ENCODE peak calls at places on chromosomes 4 and X, in seven cellular contexts. F is endothelial cell, H is H9, A is left ventricle myocardium inferior, P is psoas muscle, B is epithelial cell of esophagus, G is cardiac muscle cell. D is an unnamed sample.

GRCh38 chr4:157220026-157220881 is at the start of gene GRIA2:
- DNase-seq in F (peak), H (peak), A (no peak), P (peak), B (peak), G (peak), D (peak)

GRCh38 chr4:38860788-38861424 is 4.3 kb upstream of the TLR6 start:
- DNase-seq in F (peak), H (peak), A (peak), P (no peak), B (peak), G (peak), D (peak)

GRCh38 chrX:18146954-18147353 is 73.7 kb downstream of the BEND2 start:
- DNase-seq in F (peak), H (peak), A (no peak), P (no peak), B (peak), G (peak), D (no peak)

GRCh38 chr4:166875821-166876220 is 358.5 kb downstream of the SPOCK3 start:
- DNase-seq in F (no peak), H (no peak), A (no peak), P (no peak), B (no peak), G (no peak), D (no peak)

GRCh38 chr4:8774071-8774470 is 97.6 kb downstream of the HMX1 start:
- DNase-seq in F (no peak), H (no peak), A (no peak), P (no peak), B (no peak), G (no peak), D (no peak)

GRCh38 chr4:45621926-45622325 is 501.9 kb downstream of the GABRG1 start:
- DNase-seq in F (no peak), H (no peak), A (no peak), P (no peak), B (peak), G (peak), D (no peak)

GRCh38 chr4:109171098-109171497 is 131.4 kb downstream of the COL25A1 start:
- DNase-seq in F (no peak), H (no peak), A (no peak), P (no peak), B (peak), G (peak), D (no peak)

GRCh38 chr4:173411106-173411703 is 12.3 kb upstream of the SCRG1 start:
- DNase-seq in F (no peak), H (no peak), A (no peak), P (no peak), B (peak), G (peak), D (no peak)

GRCh38 chr4:168102403-168102802 is 10.1 kb downstream of the ANXA10 start:
- DNase-seq in F (no peak), H (no peak), A (no peak), P (no peak), B (no peak), G (no peak), D (no peak)

GRCh38 chr4:63620271-63620670 is 789.0 kb downstream of the TECRL start:
- DNase-seq in F (no peak), H (no peak), A (no peak), P (no peak), B (no peak), G (no peak), D (no peak)

GRCh38 chrX:71525316-71525715 is 7.6 kb upstream of the OGT start:
- DNase-seq in F (no peak), H (no peak), A (no peak), P (no peak), B (no peak), G (no peak), D (no peak)

GRCh38 chrX:80576815-80577533 is 156.7 kb downstream of the TENT5D start:
- DNase-seq in F (no peak), H (no peak), A (no peak), P (no peak), B (no peak), G (no peak), D (no peak)

GRCh38 chr4:158996669-158997074 is 106.2 kb upstream of the RAPGEF2 start:
- DNase-seq in F (no peak), H (no peak), A (no peak), P (no peak), B (peak), G (peak), D (no peak)

GRCh38 chr4:70291341-70291740 is 43.4 kb upstream of the CABS1 start:
- DNase-seq in F (no peak), H (no peak), A (no peak), P (no peak), B (no peak), G (no peak), D (no peak)

GRCh38 chrX:22196151-22196550 is 76.6 kb upstream of the CBLL2 start:
- DNase-seq in F (no peak), H (no peak), A (no peak), P (no peak), B (no peak), G (no peak), D (no peak)

GRCh38 chr4:53804719-53805118 is 213.4 kb upstream of the LNX1 start:
- DNase-seq in F (no peak), H (peak), A (no peak), P (peak), B (peak), G (no peak), D (peak)

GRCh38 chr4:150867148-150867547 is 147.9 kb downstream of the LRBA start:
- DNase-seq in F (peak), H (no peak), A (no peak), P (no peak), B (peak), G (peak), D (peak)

GRCh38 chr4:150033937-150034336 is 44.3 kb upstream of the DCLK2 start:
- DNase-seq in F (no peak), H (no peak), A (no peak), P (no peak), B (peak), G (peak), D (no peak)

GRCh38 chr4:115678425-115678941 is 565.1 kb upstream of the NDST4 start:
- DNase-seq in F (no peak), H (peak), A (no peak), P (no peak), B (no peak), G (no peak), D (no peak)

GRCh38 chr4:108058685-108059440 is 69.2 kb downstream of the HADH start:
- DNase-seq in F (no peak), H (no peak), A (no peak), P (no peak), B (peak), G (peak), D (no peak)

GRCh38 chr4:19381068-19381467 is 870.6 kb upstream of the SLIT2 start:
- DNase-seq in F (no peak), H (no peak), A (no peak), P (no peak), B (peak), G (peak), D (no peak)

GRCh38 chr4:67576538-67576937 is 18.0 kb downstream of the STAP1 start:
- DNase-seq in F (no peak), H (no peak), A (no peak), P (no peak), B (no peak), G (no peak), D (no peak)

GRCh38 chr4:71732706-71733105 is 51.2 kb downstream of the GC start:
- DNase-seq in F (no peak), H (no peak), A (no peak), P (no peak), B (peak), G (peak), D (no peak)

GRCh38 chr4:186948361-186949291 is 225.0 kb upstream of the FAT1 start:
- DNase-seq in F (peak), H (peak), A (no peak), P (no peak), B (no peak), G (peak), D (no peak)

GRCh38 chr4:87843936-87844335 is 11.2 kb downstream of the MEPE start:
- DNase-seq in F (no peak), H (no peak), A (no peak), P (no peak), B (peak), G (peak), D (no peak)

GRCh38 chr4:99473131-99473530 is 37.7 kb upstream of the C4orf17 start:
- DNase-seq in F (no peak), H (no peak), A (no peak), P (no peak), B (peak), G (no peak), D (no peak)

GRCh38 chrX:151711154-151711553 is 4.7 kb upstream of the FATE1 start:
- DNase-seq in F (no peak), H (no peak), A (no peak), P (no peak), B (no peak), G (no peak), D (no peak)

GRCh38 chr4:30953799-30954198 is 233.6 kb downstream of the PCDH7 start:
- DNase-seq in F (no peak), H (no peak), A (no peak), P (no peak), B (no peak), G (no peak), D (no peak)

GRCh38 chr4:992297-993110 is 700 bp downstream of the SLC26A1 start:
- DNase-seq in F (no peak), H (no peak), A (no peak), P (no peak), B (no peak), G (no peak), D (no peak)

GRCh38 chr4:88443486-88443885 is 13.4 kb upstream of the HERC5 start:
- DNase-seq in F (no peak), H (no peak), A (no peak), P (no peak), B (no peak), G (no peak), D (no peak)

GRCh38 chrX:39320165-39320564 is 518.9 kb downstream of the MID1IP1 start:
- DNase-seq in F (no peak), H (no peak), A (no peak), P (no peak), B (no peak), G (no peak), D (no peak)

GRCh38 chrX:139112432-139112831 is 400.9 kb upstream of the FGF13 start:
- DNase-seq in F (no peak), H (no peak), A (no peak), P (no peak), B (peak), G (no peak), D (no peak)

GRCh38 chr4:151809716-151810115 is 48.9 kb upstream of the GATB start:
- DNase-seq in F (no peak), H (no peak), A (no peak), P (no peak), B (no peak), G (no peak), D (no peak)

GRCh38 chrX:6002056-6002455 is 226.6 kb downstream of the NLGN4X start:
- DNase-seq in F (no peak), H (no peak), A (no peak), P (no peak), B (no peak), G (no peak), D (no peak)

GRCh38 chr4:44165938-44166337 is 282.7 kb downstream of the KCTD8 start:
- DNase-seq in F (no peak), H (no peak), A (no peak), P (no peak), B (no peak), G (no peak), D (no peak)

GRCh38 chrX:19643203-19643602 is 127.9 kb upstream of the MAP3K15 start:
- DNase-seq in F (no peak), H (no peak), A (no peak), P (no peak), B (no peak), G (no peak), D (no peak)
- TF ChIP-seq CTCF in F (no peak), H (no peak), A (no peak), P (no peak), B (no peak), G (no peak), D (no peak)

GRCh38 chr4:76982638-76983579 is 33.4 kb downstream of the SEPTIN11 start:
- DNase-seq in F (no peak), H (no peak), A (no peak), P (no peak), B (no peak), G (peak), D (no peak)

GRCh38 chr4:76984788-76985211 is 35.2 kb downstream of the SEPTIN11 start:
- DNase-seq in F (no peak), H (no peak), A (peak), P (peak), B (peak), G (peak), D (no peak)

GRCh38 chr4:76981649-76982048 is 32.1 kb downstream of the SEPTIN11 start:
- DNase-seq in F (no peak), H (no peak), A (no peak), P (no peak), B (no peak), G (peak), D (no peak)

GRCh38 chr4:76987153-76987562 is 37.6 kb downstream of the SEPTIN11 start:
- DNase-seq in F (no peak), H (no peak), A (peak), P (peak), B (no peak), G (peak), D (no peak)

GRCh38 chr4:76984127-76984526 is 34.6 kb downstream of the SEPTIN11 start:
- DNase-seq in F (no peak), H (no peak), A (no peak), P (no peak), B (peak), G (peak), D (peak)
- TF ChIP-seq CTCF in F (peak), H (peak), A (peak), P (peak), B (peak), G (peak), D (peak)

GRCh38 chr4:4395849-4396627 is 9.1 kb downstream of the NSG1 start:
- DNase-seq in F (no peak), H (peak), A (no peak), P (no peak), B (no peak), G (peak), D (peak)
- TF ChIP-seq CTCF in F (no peak), H (peak), A (no peak), P (no peak), B (no peak), G (peak), D (no peak)

DNA sequence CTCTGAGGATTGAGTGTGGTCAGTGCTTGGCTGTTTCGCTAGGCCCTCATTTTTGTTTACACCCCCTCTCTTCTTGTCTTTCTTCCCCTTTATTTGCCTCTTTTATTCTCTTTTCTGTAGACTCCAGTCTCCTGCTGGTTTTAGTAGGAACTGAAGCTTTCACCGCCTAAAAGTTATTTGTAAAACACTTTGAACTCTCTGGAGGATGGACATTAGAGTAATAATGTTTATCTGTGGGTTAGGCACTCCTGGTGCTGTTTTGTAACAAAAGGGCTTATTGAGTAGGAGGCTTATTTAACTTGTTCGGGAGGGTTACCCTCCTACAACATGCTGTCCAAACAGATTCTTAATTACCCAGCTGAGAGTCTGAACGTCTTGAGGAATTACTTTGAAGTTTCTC is 1.6 kb upstream of the ARHGAP10 start:
- DNase-seq in F (no peak), H (no peak), A (no peak), P (no peak), B (no peak), G (no peak), D (no peak)
- TF ChIP-seq CTCF in F (no peak), H (no peak), A (no peak), P (no peak), B (no peak), G (no peak), D (no peak)

GRCh38 chrX:33741807-33742206 is 390.3 kb downstream of the FAM47A start:
- DNase-seq in F (no peak), H (peak), A (no peak), P (no peak), B (no peak), G (no peak), D (no peak)
- TF ChIP-seq CTCF in F (no peak), H (peak), A (no peak), P (no peak), B (no peak), G (no peak), D (no peak)

DNA sequence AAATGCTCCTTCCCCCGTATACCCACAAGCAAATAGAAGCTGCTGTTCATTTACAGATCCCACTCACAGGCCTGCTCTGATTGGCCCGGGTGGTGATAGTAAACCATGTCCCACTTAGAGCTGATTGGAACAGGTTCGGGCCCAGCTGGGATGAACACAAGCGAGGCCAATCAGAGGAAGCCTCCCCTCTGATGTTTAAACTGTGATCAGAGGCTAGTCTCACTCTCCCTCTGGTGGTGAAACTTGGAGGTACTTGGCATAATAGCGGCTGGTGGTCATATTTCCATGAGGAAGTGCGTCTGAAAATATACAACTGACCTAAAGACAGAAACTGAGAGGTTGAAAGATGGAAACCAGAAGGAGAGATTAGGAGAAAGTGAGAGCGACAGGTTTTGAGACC is 51.5 kb upstream of the TRPC3 start:
- DNase-seq in F (peak), H (peak), A (no peak), P (no peak), B (peak), G (peak), D (peak)
- TF ChIP-seq CTCF in F (peak), H (peak), A (peak), P (no peak), B (peak), G (peak), D (no peak)

GRCh38 chr4:145956288-145956890 is 17.8 kb upstream of the ZNF827 start:
- DNase-seq in F (peak), H (peak), A (no peak), P (no peak), B (peak), G (peak), D (no peak)
- TF ChIP-seq CTCF in F (peak), H (peak), A (peak), P (peak), B (peak), G (peak), D (peak)

GRCh38 chrX:42673411-42673810 is 104.6 kb downstream of the PPP1R2C start:
- DNase-seq in F (no peak), H (no peak), A (no peak), P (no peak), B (no peak), G (peak), D (no peak)

GRCh38 chrX:42680651-42681050 is 97.3 kb downstream of the PPP1R2C start:
- DNase-seq in F (peak), H (peak), A (no peak), P (no peak), B (peak), G (peak), D (no peak)

GRCh38 chrX:42684062-42684461 is 93.9 kb downstream of the PPP1R2C start:
- DNase-seq in F (no peak), H (no peak), A (no peak), P (no peak), B (no peak), G (no peak), D (no peak)

GRCh38 chrX:42678133-42678532 is 99.8 kb downstream of the PPP1R2C start:
- DNase-seq in F (no peak), H (no peak), A (no peak), P (no peak), B (peak), G (peak), D (no peak)
- TF ChIP-seq CTCF in F (no peak), H (peak), A (peak), P (no peak), B (peak), G (peak), D (no peak)

GRCh38 chr4:171186700-171187099 is 626.5 kb upstream of the GALNTL6 start:
- DNase-seq in F (no peak), H (no peak), A (no peak), P (no peak), B (peak), G (no peak), D (no peak)
- TF ChIP-seq CTCF in F (no peak), H (peak), A (no peak), P (no peak), B (no peak), G (no peak), D (no peak)

GRCh38 chr4:6948134-6948460 is 38.5 kb downstream of the TBC1D14 start:
- DNase-seq in F (no peak), H (no peak), A (no peak), P (no peak), B (no peak), G (no peak), D (no peak)
- TF ChIP-seq CTCF in F (no peak), H (no peak), A (no peak), P (no peak), B (no peak), G (no peak), D (no peak)

D was measured in GM13976.